ENCODE peak calls at places on chromosomes 16 and 17, in nine cellular contexts. B is MM.1S; G is stimulated activated naive CD4-positive, alpha-beta T cell; H is NCI-H2171 treated with DMSO at 0.1 percent for 48 hours; P is left cardiac atrium; W is GM12865; Y is central memory CD4-positive, alpha-beta T cell; M is lower leg skin; T is activated naive CD4-positive, alpha-beta T cell. X is an unnamed sample.

GRCh38 chr16:19384656-19385055 is 33.0 kb upstream of the TMC5 start:
- DNase-seq in T (no peak), B (peak; percentile 46), G (no peak), H (peak; percentile 61), W (no peak), Y (no peak), M (no peak), P (no peak), X (peak; percentile 75)

GRCh38 chr17:12402963-12403622 is 262.6 kb upstream of the MYOCD start:
- DNase-seq in T (no peak), P (no peak), H (no peak), B (no peak), M (no peak), Y (no peak), W (no peak), G (no peak), X (no peak)

GRCh38 chr17:2192367-2193028 is 111.1 kb downstream of the SMG6 start:
- DNase-seq in B (no peak), P (peak; percentile 46), W (peak; percentile 87), M (no peak), Y (peak; percentile 44), H (no peak), G (no peak), T (no peak), X (no peak)

GRCh38 chr16:23843143-23843542 is 7.4 kb downstream of the PRKCB start:
- DNase-seq in T (no peak), W (peak; percentile 79), M (no peak), B (no peak), H (no peak), G (no peak), P (no peak), Y (no peak), X (no peak)

GRCh38 chr17:7897773-7898172 is 9.2 kb downstream of the CHD3 start:
- DNase-seq in H (peak; percentile 15), P (no peak), B (no peak), T (no peak), Y (peak; percentile 26), W (peak; percentile 17), G (no peak), M (no peak), X (no peak)

GRCh38 chr17:57530508-57530907 is 214.6 kb downstream of the CCDC182 start:
- DNase-seq in H (no peak), M (no peak), P (no peak), Y (no peak), B (no peak), G (no peak), T (no peak), W (no peak), X (no peak)

GRCh38 chr16:81808933-81809480 is 29.9 kb downstream of the PLCG2 start:
- DNase-seq in T (no peak), W (peak; percentile 98), H (no peak), P (no peak), B (peak; percentile 90), M (no peak), Y (no peak), G (no peak), X (no peak)

GRCh38 chr17:78390241-78391050 is 12.0 kb downstream of the PGS1 start:
- DNase-seq in T (no peak), Y (no peak), B (no peak), G (no peak), M (no peak), P (no peak), W (no peak), H (peak; percentile 93), X (no peak)

GRCh38 chr16:81997738-81998137 is 13.5 kb downstream of the SDR42E1 start:
- DNase-seq in M (no peak), P (no peak), T (no peak), B (no peak), Y (no peak), G (no peak), W (no peak), H (no peak), X (no peak)

GRCh38 chr17:1713878-1714487 is 3.8 kb upstream of the TLCD2 start:
- DNase-seq in W (no peak), G (no peak), M (no peak), Y (no peak), P (no peak), H (peak; percentile 88), B (no peak), T (no peak), X (peak; percentile 58)

GRCh38 chr17:5080591-5080990 is 2.3 kb downstream of the ZFP3 start:
- DNase-seq in Y (no peak), G (no peak), B (no peak), H (no peak), T (no peak), W (no peak), M (no peak), P (no peak), X (no peak)

GRCh38 chr17:76597156-76598003 is 11.7 kb upstream of the ST6GALNAC2 start:
- DNase-seq in P (no peak), M (peak; percentile 64), G (no peak), H (peak; percentile 100), W (peak; percentile 59), Y (no peak), B (no peak), T (no peak), X (peak; percentile 75)

GRCh38 chr17:39177256-39177655 is 11.3 kb upstream of the ARL5C start:
- DNase-seq in H (no peak), T (no peak), M (no peak), W (no peak), P (no peak), B (no peak), Y (no peak), G (no peak), X (no peak)

GRCh38 chr16:57999971-58000705 is at the start of gene ZNF319:
- DNase-seq in B (peak; percentile 34), G (no peak), H (no peak), M (no peak), P (peak; percentile 30), W (no peak), T (no peak), Y (peak; percentile 37), X (peak; percentile 52)

GRCh38 chr16:80500116-80500859 is 40.5 kb upstream of the DYNLRB2 start:
- DNase-seq in H (no peak), B (no peak), Y (no peak), W (peak; percentile 5), P (no peak), M (no peak), T (no peak), G (no peak), X (no peak)

GRCh38 chr16:75379911-75380847 is 53.1 kb downstream of the CFDP1 start:
- DNase-seq in G (no peak), M (peak; percentile 46), Y (peak; percentile 73), P (no peak), W (peak; percentile 87), B (peak; percentile 56), H (no peak), T (no peak), X (peak; percentile 54)

GRCh38 chr17:55158439-55158838 is 106.3 kb upstream of the HLF start:
- DNase-seq in M (no peak), G (no peak), P (no peak), H (no peak), W (no peak), B (no peak), T (no peak), Y (no peak), X (no peak)

GRCh38 chr17:50093246-50093645 is 1.9 kb upstream of the PDK2 start:
- DNase-seq in W (no peak), H (no peak), M (no peak), B (no peak), P (no peak), Y (no peak), T (no peak), G (no peak), X (no peak)